ENCODE peak calls at places on chromosomes 5 and 9, in four cellular contexts. E is trophoblast cell, B is H9, Y is IMR-90. S is an unnamed sample.

GRCh38 chr5:66849803-66850202 is 253.6 kb downstream of the MAST4 start:
- DNase-seq in E (peak; percentile 20), B (no peak), Y (peak; percentile 55), S (peak; percentile 13)

GRCh38 chr9:9216934-9217333 is 1395.9 kb downstream of the PTPRD start:
- DNase-seq in E (no peak), B (no peak), Y (no peak), S (no peak)

GRCh38 chr5:13994606-13995336 is 50.3 kb upstream of the DNAH5 start:
- DNase-seq in E (no peak), B (no peak), Y (peak; percentile 94), S (no peak)

GRCh38 chr5:72478276-72478675 is 28.9 kb downstream of the ZNF366 start:
- DNase-seq in E (no peak), B (no peak), Y (no peak), S (no peak)

GRCh38 chr9:75962186-75963036 is 71.9 kb downstream of the PCSK5 start:
- DNase-seq in E (peak; percentile 49), B (no peak), Y (no peak), S (no peak)

GRCh38 chr5:10233505-10233904 is 16.2 kb downstream of the ATPSCKMT start:
- DNase-seq in E (no peak), B (no peak), Y (peak; percentile 97), S (peak; percentile 64)

GRCh38 chr5:39980056-39980455 is 555.3 kb upstream of the DAB2 start:
- DNase-seq in E (no peak), B (no peak), Y (no peak), S (peak; percentile 46)

GRCh38 chr5:55413644-55414043 is 105.9 kb downstream of the MTREX start:
- DNase-seq in E (no peak), B (no peak), Y (no peak), S (no peak)

GRCh38 chr5:53355316-53355715 is 125.1 kb upstream of the FST start:
- DNase-seq in E (no peak), B (no peak), Y (peak; percentile 81), S (no peak)

GRCh38 chr5:67182406-67182805 is 14.2 kb downstream of the CD180 start:
- DNase-seq in E (peak; percentile 34), B (peak; percentile 69), Y (peak; percentile 89), S (peak; percentile 76)

GRCh38 chr9:71816782-71817549 is 48.7 kb upstream of the CEMIP2 start:
- DNase-seq in E (no peak), B (no peak), Y (no peak), S (no peak)

GRCh38 chr9:113617550-113617949 is 154.0 kb downstream of the RGS3 start:
- DNase-seq in E (no peak), B (no peak), Y (no peak), S (peak; percentile 70)

GRCh38 chr5:110086658-110087388 is 397.1 kb downstream of the MAN2A1 start:
- DNase-seq in E (peak; percentile 63), B (no peak), Y (peak; percentile 29), S (peak; percentile 96)

GRCh38 chr5:134944630-134945029 is 23.1 kb upstream of the CATSPER3 start:
- DNase-seq in E (peak; percentile 56), B (no peak), Y (peak; percentile 39), S (no peak)

GRCh38 chr9:127166111-127166510 is 43.7 kb upstream of the ANGPTL2 start:
- DNase-seq in E (no peak), B (no peak), Y (no peak), S (no peak)

GRCh38 chr5:169626779-169627178 is 10.3 kb upstream of the DOCK2 start:
- DNase-seq in E (no peak), B (no peak), Y (peak; percentile 95), S (peak; percentile 80)

GRCh38 chr9:115013998-115014397 is 83.6 kb upstream of the TNFSF8 start:
- DNase-seq in E (peak; percentile 64), B (peak; percentile 63), Y (peak; percentile 82), S (peak; percentile 78)

GRCh38 chr5:38948501-38948900 is 102.7 kb downstream of the OSMR start:
- DNase-seq in E (peak; percentile 1), B (no peak), Y (peak; percentile 65), S (no peak)

DNA sequence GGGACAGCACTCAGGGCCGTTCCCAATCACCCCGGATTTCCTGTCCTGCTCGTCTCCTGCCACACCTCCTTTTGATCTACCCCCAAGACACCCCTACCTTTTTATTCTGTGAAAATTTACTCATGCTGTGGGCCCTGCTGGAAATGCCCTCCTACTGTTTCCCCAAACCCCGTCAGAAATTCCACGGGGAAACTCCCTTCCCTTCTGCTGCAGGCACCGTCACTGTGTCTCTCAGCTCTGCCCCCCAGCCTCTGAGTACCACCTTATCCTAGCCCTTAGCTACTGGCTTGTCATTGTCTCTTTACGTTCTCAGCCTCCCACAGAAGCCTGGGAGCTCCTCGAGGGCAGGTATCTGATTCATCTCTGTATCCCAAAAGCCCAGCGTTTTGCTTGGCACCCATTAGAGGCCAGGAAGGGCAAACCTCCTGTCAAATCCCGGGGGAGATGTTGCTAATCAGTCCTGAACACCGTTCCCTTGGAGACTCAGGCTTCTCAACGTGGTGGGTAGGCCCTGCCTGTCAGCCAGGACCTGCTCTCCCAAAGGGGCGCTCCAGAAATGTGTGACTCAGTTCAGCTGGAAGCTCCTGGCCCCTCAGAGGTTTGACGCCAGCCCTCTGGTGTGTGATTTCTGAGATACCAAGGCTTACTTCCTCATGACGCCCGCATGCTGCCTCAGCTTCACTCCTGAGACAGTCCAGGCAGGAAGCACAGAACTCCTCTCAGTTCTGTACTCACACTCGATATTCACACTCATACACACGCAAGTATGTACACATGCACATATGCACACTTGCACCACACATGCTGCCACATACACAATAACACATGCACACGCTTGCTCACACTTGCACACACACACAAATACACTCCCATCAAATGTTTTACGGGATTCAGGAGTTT is 50.7 kb upstream of the GRHPR start:
- DNase-seq in E (peak; percentile 94), B (no peak), Y (peak; percentile 58), S (no peak)
- H4K8ac ChIP-seq in E (no peak overlapping the region), B (no peak overlapping the region), Y (no peak overlapping the region), S (no peak overlapping the region)

GRCh38 chr5:1259806-1260480 is 34.8 kb downstream of the SLC6A18 start:
- DNase-seq in E (no peak), B (no peak), Y (no peak), S (no peak)
- H2BK5ac ChIP-seq in E (no peak overlapping the region), B (no peak overlapping the region), Y (no peak overlapping the region), S (no peak overlapping the region)

DNA sequence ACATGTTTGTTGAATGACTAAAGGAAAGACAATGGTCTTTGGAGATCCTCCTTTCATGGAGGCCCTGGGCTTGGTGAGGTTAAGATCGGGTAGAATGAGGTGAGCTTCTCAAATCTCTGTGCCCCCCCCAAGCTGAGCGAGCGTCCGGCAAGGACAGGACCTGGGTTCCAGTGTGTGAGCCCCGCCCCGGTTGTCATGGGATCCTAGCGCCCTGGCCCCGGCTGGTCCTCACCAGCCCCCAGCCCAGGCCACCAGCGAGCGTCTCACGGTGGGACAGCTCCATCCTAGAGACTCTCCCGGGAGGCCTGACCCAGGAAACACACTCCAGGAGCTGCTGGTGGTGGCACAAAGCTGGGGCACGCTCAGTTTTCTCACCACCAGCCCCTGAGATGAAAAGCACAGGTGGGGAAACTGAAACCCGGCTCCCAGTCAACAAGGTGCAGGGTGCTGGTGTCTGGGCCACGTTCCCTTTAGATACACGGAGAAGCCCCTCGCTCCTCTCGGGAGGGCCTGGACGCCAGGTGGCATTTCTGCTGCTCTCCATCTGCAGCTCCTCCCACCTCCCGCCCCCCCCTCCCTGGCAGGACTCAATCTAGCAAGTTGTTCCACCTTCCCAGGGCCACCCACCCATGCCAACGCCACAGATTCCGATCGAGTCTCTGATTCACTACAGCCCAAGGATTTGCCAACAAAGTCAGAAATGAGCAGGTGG is 131.3 kb upstream of the PPP1R26 start:
- DNase-seq in E (no peak), B (no peak), Y (no peak), S (no peak)
- H4K91ac ChIP-seq in E (no peak overlapping the region), B (no peak overlapping the region), Y (no peak overlapping the region), S (no peak overlapping the region)

GRCh38 chr9:88108779-88109178 is 29.5 kb downstream of the SPATA31C2 start:
- DNase-seq in E (no peak), B (peak; percentile 3), Y (no peak), S (no peak)
- H4K8ac ChIP-seq in E (no peak overlapping the region), B (no peak overlapping the region), Y (no peak overlapping the region), S (no peak overlapping the region)

GRCh38 chr9:92747459-92748232 is 17.0 kb downstream of the BICD2 start:
- DNase-seq in E (no peak), B (no peak), Y (peak; percentile 49), S (peak; percentile 55)

GRCh38 chr9:92748233-92748497 is 16.5 kb downstream of the BICD2 start:
- DNase-seq in E (no peak), B (no peak), Y (no peak), S (no peak)

GRCh38 chr9:92746567-92747458 is 17.8 kb downstream of the BICD2 start:
- DNase-seq in E (no peak), B (peak; percentile 23), Y (peak; percentile 63), S (peak; percentile 73)

GRCh38 chr9:92749934-92750315 is 14.7 kb downstream of the BICD2 start:
- DNase-seq in E (no peak), B (no peak), Y (peak; percentile 32), S (peak; percentile 47)

DNA sequence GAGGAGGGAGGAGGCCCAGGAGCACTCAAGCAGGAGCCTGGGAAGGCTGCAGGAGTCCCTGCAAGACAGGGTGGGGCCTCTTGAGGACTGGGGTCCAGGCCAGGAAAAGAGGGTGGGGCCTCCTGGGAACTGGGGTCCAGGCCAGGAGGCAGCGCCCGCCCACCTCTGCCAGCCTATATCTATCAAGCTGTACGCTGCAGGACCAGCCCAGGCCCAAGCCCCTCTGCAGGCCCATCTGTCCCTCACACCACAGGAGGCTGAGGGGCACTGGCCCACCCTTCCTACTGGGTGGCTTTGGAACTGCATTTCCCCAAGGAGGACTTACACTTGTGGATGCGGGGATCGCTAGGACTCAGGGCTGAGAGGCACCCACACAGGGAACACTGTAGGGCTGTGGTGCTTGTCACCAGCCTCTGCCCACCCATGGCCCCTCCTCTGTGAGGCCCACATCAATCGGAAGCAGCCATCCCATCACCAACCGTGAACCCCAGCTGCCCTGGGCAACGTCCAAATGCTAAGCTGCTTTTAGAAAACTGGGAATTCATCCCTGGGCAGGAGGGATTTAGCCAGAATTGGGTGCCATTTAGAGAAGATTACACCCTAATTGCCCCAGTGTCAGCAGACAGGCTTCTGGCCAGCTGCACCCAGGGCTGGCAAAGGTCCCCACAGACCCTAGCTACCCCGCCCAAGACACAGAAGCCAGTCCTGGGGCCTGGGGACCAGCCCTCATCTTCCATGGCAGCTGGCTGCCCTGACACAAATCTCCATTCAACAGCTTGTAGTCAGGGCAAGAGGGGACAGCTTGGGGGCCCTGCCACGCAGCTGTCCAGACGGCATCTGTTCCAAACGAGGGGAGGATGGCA is 15.3 kb downstream of the BICD2 start:
- DNase-seq in E (no peak), B (peak; percentile 22), Y (no peak), S (no peak)
- H2BK5ac ChIP-seq in E (no peak overlapping the region), B (no peak overlapping the region), Y (no peak overlapping the region), S (no peak overlapping the region)

S was measured in mesenchymal stem cell.